ENCODE peak calls at places on chromosome 19, in eight cellular contexts. F is hypothalamus, U is iris pigment epithelial cell, Z is heart right ventricle, P is SK-N-DZ, E is left cardiac atrium, W is RWPE2, T is HEK293T. S is an unnamed sample.

GRCh38 chr19:7200739-7201138 is 93.5 kb downstream of the INSR start:
- DNase-seq in E (no peak), P (no peak), F (no peak), U (no peak), Z (no peak), W (no peak), T (no peak), S (no peak)

GRCh38 chr19:55673889-55674288 is 1.1 kb upstream of the EPN1 start:
- DNase-seq in Z (no peak), U (no peak), E (no peak), P (no peak), W (no peak), T (no peak), F (no peak), S (no peak)

GRCh38 chr19:40594251-40594650 is 6.9 kb upstream of the LTBP4 start:
- DNase-seq in W (no peak), E (no peak), Z (no peak), T (no peak), P (peak), U (no peak), F (no peak), S (no peak)

GRCh38 chr19:35142531-35143230 is 374 bp upstream of the FXYD7 start:
- DNase-seq in E (peak), U (no peak), F (peak), P (no peak), W (no peak), T (peak), Z (peak), S (peak)

GRCh38 chr19:16824658-16825311 is 4.4 kb upstream of the SIN3B start:
- DNase-seq in U (peak), F (no peak), W (no peak), P (no peak), E (no peak), T (no peak), Z (no peak), S (no peak)

GRCh38 chr19:44726465-44726864 is 22.0 kb upstream of the BCL3 start:
- DNase-seq in P (no peak), F (no peak), U (no peak), W (no peak), E (no peak), Z (no peak), T (no peak), S (no peak)

GRCh38 chr19:47405197-47405550 is 14.2 kb downstream of the MEIS3 start:
- DNase-seq in U (no peak), E (no peak), F (no peak), Z (no peak), P (no peak), W (no peak), T (no peak), S (no peak)

GRCh38 chr19:44367024-44367423 is 10.5 kb upstream of the ZNF112 start:
- DNase-seq in P (no peak), E (no peak), W (no peak), U (no peak), F (no peak), T (no peak), Z (no peak), S (no peak)

GRCh38 chr19:16160943-16161560 is 12.3 kb downstream of the CIB3 start:
- DNase-seq in E (no peak), W (no peak), F (no peak), U (peak), T (no peak), P (no peak), Z (no peak), S (no peak)

GRCh38 chr19:50906217-50906616 is 5.0 kb downstream of the KLK4 start:
- DNase-seq in E (no peak), F (no peak), Z (no peak), W (no peak), T (peak), U (peak), P (no peak), S (no peak)

GRCh38 chr19:3403489-3404323 is 37.3 kb downstream of the NFIC start:
- DNase-seq in E (peak), U (peak), T (no peak), W (no peak), Z (peak), F (peak), P (no peak), S (peak)

GRCh38 chr19:50173144-50173543 is 10.1 kb upstream of the IZUMO2 start:
- DNase-seq in U (no peak), W (no peak), T (peak), F (no peak), P (no peak), E (no peak), Z (no peak), S (no peak)

GRCh38 chr19:23832717-23833327 is 74.1 kb upstream of the ZNF681 start:
- DNase-seq in P (no peak), T (no peak), F (no peak), U (no peak), Z (no peak), E (no peak), W (no peak), S (no peak)

GRCh38 chr19:55467236-55468053 is 2.9 kb upstream of the C19orf85 start:
- DNase-seq in E (peak), Z (peak), W (no peak), P (no peak), T (peak), F (peak), U (peak), S (no peak)

GRCh38 chr19:35963514-35963913 is 27.3 kb downstream of the LRFN3 start:
- DNase-seq in P (no peak), W (no peak), U (peak), F (no peak), T (peak), E (no peak), Z (no peak), S (no peak)

GRCh38 chr19:6060600-6061391 is 49.5 kb downstream of the RFX2 start:
- DNase-seq in P (peak), T (no peak), F (no peak), E (no peak), W (peak), Z (no peak), U (peak), S (no peak)

GRCh38 chr19:50994129-50994528 is 7.3 kb downstream of the KLK8 start:
- DNase-seq in T (peak), F (no peak), E (no peak), P (no peak), W (no peak), Z (no peak), U (no peak), S (no peak)

GRCh38 chr19:51742736-51743288 is 8.9 kb downstream of the FPR1 start:
- DNase-seq in T (no peak), Z (no peak), W (no peak), U (peak), P (no peak), E (no peak), F (no peak), S (no peak)

GRCh38 chr19:3851254-3852176 is 17.3 kb downstream of the ZFR2 start:
- DNase-seq in T (no peak), Z (no peak), W (no peak), U (peak), P (no peak), F (no peak), E (no peak), S (no peak)

GRCh38 chr19:2394054-2394668 is 33.2 kb downstream of the TIMM13 start:
- DNase-seq in P (no peak), F (no peak), U (no peak), T (no peak), E (no peak), W (no peak), Z (no peak), S (no peak)

GRCh38 chr19:48681127-48681470 is 8.3 kb upstream of the NTN5 start:
- DNase-seq in Z (no peak), T (no peak), F (no peak), P (no peak), U (peak), E (no peak), W (no peak), S (no peak)

GRCh38 chr19:32652893-32653625 is 21.9 kb downstream of the ANKRD27 start:
- DNase-seq in W (no peak), Z (peak), P (no peak), T (no peak), E (peak), F (peak), U (peak), S (peak)

GRCh38 chr19:38561053-38561606 is 56.6 kb downstream of the MAP4K1 start:
- DNase-seq in P (no peak), W (no peak), F (no peak), Z (no peak), T (no peak), U (no peak), E (no peak), S (no peak)

GRCh38 chr19:51566489-51567100 is 4.5 kb upstream of the ZNF175 start:
- DNase-seq in P (no peak), T (no peak), U (no peak), W (no peak), F (no peak), E (no peak), Z (no peak), S (no peak)

GRCh38 chr19:29640231-29640630 is 25.0 kb upstream of the PLEKHF1 start:
- DNase-seq in T (no peak), F (no peak), W (no peak), Z (no peak), P (no peak), E (no peak), U (no peak), S (no peak)

GRCh38 chr19:6739884-6740588 is 556 bp downstream of the TRIP10 start:
- DNase-seq in T (no peak), P (peak), Z (peak), U (no peak), E (peak), F (no peak), W (no peak), S (no peak)

GRCh38 chr19:16381756-16382401 is 57.3 kb downstream of the KLF2 start:
- DNase-seq in T (no peak), P (no peak), U (no peak), F (peak), E (peak), W (no peak), Z (peak), S (peak)

GRCh38 chr19:3324405-3324856 is 42.0 kb upstream of the NFIC start:
- DNase-seq in U (no peak), W (no peak), P (peak), F (peak), Z (peak), E (peak), T (peak), S (no peak)

GRCh38 chr19:1132625-1133383 is 29.0 kb downstream of the GPX4 start:
- DNase-seq in Z (no peak), U (no peak), F (no peak), E (no peak), W (no peak), P (no peak), T (no peak), S (no peak)

GRCh38 chr19:5703819-5704818 is 14.0 kb downstream of the RPL36 start:
- DNase-seq in U (no peak), P (no peak), F (no peak), E (no peak), Z (no peak), T (no peak), W (no peak), S (no peak)

GRCh38 chr19:7662657-7663056 is 6.2 kb upstream of the RETN start:
- DNase-seq in Z (no peak), W (no peak), T (no peak), F (no peak), P (no peak), U (no peak), E (no peak), S (no peak)

GRCh38 chr19:16462757-16463250 is 9.0 kb downstream of the EPS15L1 start:
- DNase-seq in T (no peak), F (no peak), P (no peak), Z (no peak), E (no peak), W (no peak), U (no peak), S (no peak)

GRCh38 chr19:49983645-49984229 is 22.8 kb upstream of the SIGLEC11 start:
- DNase-seq in T (peak), E (peak), U (peak), Z (peak), W (no peak), P (peak), F (peak), S (no peak)

GRCh38 chr19:35534803-35535480 is 1.7 kb downstream of the GAPDHS start:
- DNase-seq in P (no peak), W (no peak), E (no peak), Z (no peak), U (no peak), T (no peak), F (no peak), S (no peak)

GRCh38 chr19:44585371-44586141 is 27.8 kb upstream of the IGSF23 start:
- DNase-seq in U (peak), T (no peak), W (no peak), F (no peak), Z (no peak), E (no peak), P (no peak), S (no peak)

GRCh38 chr19:30861896-30862295 is 487.3 kb downstream of the TSHZ3 start:
- DNase-seq in P (no peak), T (no peak), F (no peak), E (no peak), W (no peak), Z (no peak), U (no peak), S (no peak)

GRCh38 chr19:42252365-42253244 is 2.3 kb downstream of the ERF start:
- DNase-seq in F (peak), P (no peak), Z (peak), W (no peak), U (peak), T (no peak), E (peak), S (peak)

S was measured in hippocampal formation.